ENCODE peak calls at places on chromosomes 11 and 22, in four cellular contexts. O is psoas muscle; Q is stimulated activated naive CD4-positive, alpha-beta T cell; B is dorsolateral prefrontal cortex. U is an unnamed sample.

GRCh38 chr11:45948341-45948740 is 25.9 kb downstream of the LARGE2 start:
- DNase-seq in O (no peak), Q (no peak), B (no peak), U (peak; percentile 64)

GRCh38 chr11:10858505-10859360 is 880 bp upstream of the ZBED5 start:
- DNase-seq in O (peak; percentile 84), Q (peak; percentile 66), B (peak; percentile 72), U (no peak)

GRCh38 chr11:26599421-26599820 is 27.4 kb upstream of the MUC15 start:
- DNase-seq in B (no peak), O (no peak), Q (no peak), U (no peak)

GRCh38 chr11:118449316-118449918 is 13.1 kb downstream of the KMT2A start:
- DNase-seq in Q (no peak), O (no peak), B (no peak), U (no peak)

GRCh38 chr11:2109541-2110019 is 29.6 kb downstream of the IGF2 start:
- DNase-seq in O (peak; percentile 59), B (no peak), Q (no peak), U (no peak)

GRCh38 chr22:43853328-43853931 is 8.9 kb downstream of the SULT4A1 start:
- DNase-seq in Q (no peak), B (peak; percentile 27), O (peak; percentile 50), U (no peak)

GRCh38 chr11:107123022-107123421 is 104.7 kb upstream of the GUCY1A2 start:
- DNase-seq in Q (no peak), O (no peak), B (no peak), U (no peak)

GRCh38 chr22:32776397-32776796 is 25.1 kb upstream of the TIMP3 start:
- DNase-seq in O (no peak), B (no peak), Q (no peak), U (no peak)

GRCh38 chr22:37298748-37299495 is 16.6 kb downstream of the CYTH4 start:
- DNase-seq in B (no peak), O (no peak), Q (no peak), U (no peak)

GRCh38 chr11:71329165-71329510 is 76.8 kb upstream of the SHANK2 start:
- DNase-seq in O (peak; percentile 2), B (no peak), Q (no peak), U (no peak)

GRCh38 chr11:117908959-117909610 is 20.1 kb downstream of the TMPRSS13 start:
- DNase-seq in Q (no peak), O (peak; percentile 6), B (no peak), U (no peak)

GRCh38 chr22:43090130-43090789 is 1.1 kb upstream of the TTLL1 start:
- DNase-seq in Q (peak; percentile 46), O (no peak), B (peak; percentile 71), U (no peak)

GRCh38 chr11:117143390-117143789 is 697 bp upstream of the PAFAH1B2 start:
- DNase-seq in Q (no peak), B (peak; percentile 68), O (peak; percentile 72), U (no peak)

GRCh38 chr11:44536779-44537516 is 28.5 kb upstream of the CD82 start:
- DNase-seq in B (no peak), Q (no peak), O (no peak), U (no peak)

GRCh38 chr22:20494978-20495860 is at the start of gene KLHL22:
- DNase-seq in O (peak; percentile 66), Q (no peak), B (peak; percentile 36), U (no peak)

GRCh38 chr11:112129656-112130055 is 34.2 kb downstream of the IL18 start:
- DNase-seq in O (no peak), B (no peak), Q (no peak), U (no peak)

GRCh38 chr11:107707128-107707760 is 4.6 kb downstream of the SLN start:
- DNase-seq in Q (no peak), B (no peak), O (no peak), U (no peak)

GRCh38 chr11:7436657-7437056 is 48.6 kb upstream of the OLFML1 start:
- DNase-seq in B (no peak), O (no peak), Q (peak; percentile 19), U (no peak)

GRCh38 chr22:46220921-46221320 is 29.2 kb downstream of the CDPF1 start:
- DNase-seq in O (no peak), Q (no peak), B (no peak), U (no peak)

GRCh38 chr11:119427279-119427678 is 4.3 kb upstream of the THY1 start:
- DNase-seq in O (no peak), Q (no peak), B (no peak), U (no peak)

GRCh38 chr11:64314146-64314804 is 3.1 kb downstream of the TRMT112 start:
- DNase-seq in Q (no peak), O (no peak), B (no peak), U (no peak)

GRCh38 chr22:48098243-48098935 is 1335.9 kb downstream of the TBC1D22A start:
- DNase-seq in O (no peak), Q (peak; percentile 22), B (no peak), U (no peak)

U was measured in substantia nigra.